ENCODE peak calls at places on chromosomes 2 and 18, in four cellular contexts. Y, H, R and D are unnamed samples.

GRCh38 chr2:206296128-206296527 is 21.7 kb downstream of the ZDBF2 start:
- DNase-seq in R (no peak), Y (no peak), H (no peak), D (no peak)

GRCh38 chr2:27249891-27250651 is 12.8 kb downstream of the SLC30A3 start:
- DNase-seq in Y (peak; percentile 46), R (no peak), H (no peak), D (no peak)

GRCh38 chr18:34971313-34971712 is 69.9 kb upstream of the MAPRE2 start:
- DNase-seq in Y (no peak), R (no peak), H (no peak), D (no peak)

GRCh38 chr2:20061476-20061875 is 10.0 kb upstream of the LAPTM4A start:
- DNase-seq in H (peak; percentile 38), Y (no peak), R (no peak), D (no peak)

GRCh38 chr2:134206573-134206972 is 47.3 kb upstream of the MGAT5 start:
- DNase-seq in R (no peak), Y (no peak), H (no peak), D (no peak)

GRCh38 chr2:219245148-219245898 is at the start of the genes GLB1L and STK16:
- DNase-seq in H (peak; percentile 80), Y (peak; percentile 91), R (peak; percentile 63), D (peak; percentile 94)

GRCh38 chr2:25204190-25204838 is 35.9 kb upstream of the POMC start:
- DNase-seq in H (no peak), Y (peak; percentile 26), R (no peak), D (no peak)

GRCh38 chr18:23828426-23828825 is 139.2 kb downstream of the LAMA3 start:
- DNase-seq in R (no peak), Y (peak; percentile 52), H (no peak), D (no peak)

GRCh38 chr18:74185860-74186259 is 37.5 kb downstream of the TIMM21 start:
- DNase-seq in H (no peak), R (no peak), Y (no peak), D (no peak)

GRCh38 chr18:79720359-79720733 is 40.7 kb downstream of the CTDP1 start:
- DNase-seq in H (no peak), R (no peak), Y (no peak), D (no peak)

DNA sequence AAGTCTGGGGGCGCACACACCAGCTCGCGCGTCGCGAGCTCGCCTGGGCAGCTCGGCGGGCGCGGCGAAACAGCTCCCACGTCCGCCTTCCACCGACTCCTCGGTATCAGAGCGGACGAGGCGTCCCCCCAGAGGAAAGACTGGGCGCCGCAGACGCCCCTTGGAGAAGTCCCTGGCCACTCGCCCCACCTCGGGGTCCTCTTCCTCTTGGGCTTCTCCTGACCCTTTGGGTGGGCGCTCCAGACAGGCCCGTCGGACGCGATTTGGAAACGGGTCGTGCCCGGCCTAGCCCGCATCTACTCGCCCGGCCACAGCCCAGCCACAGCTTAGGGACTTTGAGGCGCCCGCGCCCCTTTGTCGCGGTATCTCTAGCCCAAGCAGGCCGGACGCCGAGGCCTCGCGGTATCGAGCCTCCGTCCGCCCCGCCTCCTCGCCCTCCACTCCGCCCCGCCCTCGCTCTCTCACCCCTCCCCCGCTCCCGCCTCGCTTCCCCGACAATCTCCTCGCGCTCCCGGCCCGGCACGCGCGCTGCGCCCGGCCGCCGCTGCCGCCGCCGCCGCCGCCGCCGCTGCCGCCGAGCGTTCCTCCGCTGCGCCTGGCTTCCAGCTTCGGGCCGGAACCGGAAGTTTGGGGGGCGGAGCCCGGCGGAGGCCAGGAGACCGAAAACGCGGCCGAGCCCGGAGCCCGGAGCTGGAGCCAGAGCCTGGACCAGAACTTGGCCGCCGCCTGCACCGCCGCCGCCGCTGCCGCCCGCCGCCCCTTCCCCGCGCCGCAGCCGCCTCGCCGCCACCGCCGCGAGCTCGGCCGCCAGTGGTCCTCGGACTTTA is 752 bp upstream of the ACVR2A start:
- DNase-seq in H (peak; percentile 70), R (peak; percentile 17), Y (peak; percentile 87), D (peak; percentile 95)
- TF ChIP-seq CTCF in H (no peak), R (peak; percentile 25), Y (no peak), D (no peak)

GRCh38 chr2:31266804-31267203 is 32.9 kb downstream of the EHD3 start:
- DNase-seq in H (no peak), Y (no peak), R (no peak), D (no peak)

GRCh38 chr2:31267437-31268120 is 33.6 kb downstream of the EHD3 start:
- DNase-seq in H (no peak), Y (no peak), R (no peak), D (no peak)

GRCh38 chr2:31260870-31261269 is 26.9 kb downstream of the EHD3 start:
- DNase-seq in Y (no peak), R (no peak), H (no peak), D (no peak)

GRCh38 chr2:31265234-31265633 is 31.3 kb downstream of the EHD3 start:
- DNase-seq in Y (no peak), H (no peak), R (no peak), D (no peak)

DNA sequence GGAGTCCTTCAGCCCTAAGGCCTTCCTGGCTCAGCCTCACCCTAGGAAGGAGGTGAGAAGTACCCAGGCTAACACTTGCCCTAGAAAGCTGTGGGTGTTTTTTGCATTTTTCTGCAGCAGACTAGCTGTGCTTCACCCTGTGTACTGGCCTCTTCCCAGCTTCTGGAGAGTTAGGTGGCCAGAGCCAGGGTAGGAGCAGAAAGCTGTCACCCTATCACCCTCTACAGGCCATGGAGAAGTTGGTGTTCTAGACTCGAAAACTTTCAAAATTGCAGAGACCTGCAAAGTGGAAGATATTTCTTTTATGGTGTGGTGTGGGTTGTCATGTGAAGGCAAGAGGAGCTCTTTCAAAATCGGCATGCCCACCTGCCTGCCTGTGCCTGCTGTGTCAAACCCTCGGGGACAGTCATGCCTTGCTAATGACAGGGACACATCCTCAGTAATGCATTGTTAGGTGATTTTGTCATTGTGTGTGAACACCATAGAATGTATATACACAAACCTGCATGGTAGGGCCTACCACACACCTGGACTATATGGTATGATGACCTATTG is 29.8 kb downstream of the EHD3 start:
- DNase-seq in Y (no peak), R (no peak), H (no peak), D (no peak)
- TF ChIP-seq CTCF in Y (no peak), R (no peak), H (no peak), D (no peak)

DNA sequence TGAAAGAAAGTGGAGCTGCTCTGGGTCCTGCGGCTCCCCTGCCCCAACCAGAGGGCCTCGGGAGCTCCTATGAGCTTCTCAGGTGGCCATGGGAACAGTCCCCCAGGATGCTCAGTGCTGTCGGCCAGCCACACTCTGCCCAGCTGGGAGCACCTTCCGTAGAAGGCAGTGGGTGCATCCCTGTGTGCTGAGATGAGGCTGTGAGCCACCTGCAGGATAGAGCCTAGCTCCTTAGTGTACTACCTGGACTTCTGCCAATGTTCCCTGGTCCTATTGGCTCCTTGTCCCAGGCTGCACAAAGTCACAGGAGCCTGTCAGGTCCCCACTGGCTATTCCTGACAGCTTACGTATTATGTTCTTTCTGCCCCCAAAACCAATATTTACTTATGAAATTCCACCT is 16.1 kb downstream of the PRELID3A start:
- DNase-seq in H (no peak), Y (no peak), R (no peak), D (no peak)
- TF ChIP-seq CTCF in H (no peak), Y (no peak), R (no peak), D (no peak)

GRCh38 chr2:69011611-69012157 is 1.3 kb upstream of the ANTXR1 start:
- DNase-seq in H (no peak), R (no peak), Y (no peak), D (no peak)
- TF ChIP-seq CTCF in H (no peak), R (no peak), Y (no peak), D (no peak)

GRCh38 chr2:61263848-61264247 is 101.9 kb downstream of the C2orf74 start:
- DNase-seq in R (no peak), H (no peak), Y (no peak), D (no peak)
- TF ChIP-seq CTCF in R (no peak), H (no peak), Y (no peak), D (no peak)

GRCh38 chr18:44699571-44700261 is 19.0 kb downstream of the SETBP1 start:
- DNase-seq in H (no peak), Y (no peak), R (no peak), D (no peak)
- TF ChIP-seq CTCF in H (no peak), Y (no peak), R (no peak), D (no peak)